ENCODE peak calls at places on chromosome 1, in eight cellular contexts. I is pons, H is amniotic stem cell, T is T-helper 9 cell, D is heart left ventricle, M is NCI-H446, S is kidney tubule cell, R is Daoy. W is an unnamed sample.

GRCh38 chr1:11736746-11737639 is 1.1 kb downstream of the AGTRAP start:
- DNase-seq in I (peak), H (no peak), T (peak), D (peak), M (no peak), S (peak), R (peak), W (peak)

GRCh38 chr1:33612877-33613487 is 140.5 kb downstream of the ZSCAN20 start:
- DNase-seq in I (peak), H (peak), T (no peak), D (peak), M (peak), S (peak), R (peak), W (peak)

GRCh38 chr1:155086182-155086741 is 7.6 kb downstream of the EFNA3 start:
- DNase-seq in I (peak), H (no peak), T (peak), D (peak), M (peak), S (peak), R (peak), W (peak)

GRCh38 chr1:54818461-54819194 is 17.5 kb upstream of the TTC22 start:
- DNase-seq in I (no peak), H (no peak), T (no peak), D (no peak), M (no peak), S (no peak), R (no peak), W (no peak)

GRCh38 chr1:37317870-37318431 is 156.4 kb upstream of the ZC3H12A start:
- DNase-seq in I (no peak), H (no peak), T (no peak), D (no peak), M (no peak), S (peak), R (peak), W (no peak)

GRCh38 chr1:110070968-110071307 is 466 bp upstream of the ALX3 start:
- DNase-seq in I (no peak), H (no peak), T (no peak), D (no peak), M (no peak), S (no peak), R (no peak), W (no peak)

GRCh38 chr1:54499097-54500029 is 48.7 kb upstream of the ACOT11 start:
- DNase-seq in I (no peak), H (no peak), T (no peak), D (no peak), M (peak), S (peak), R (peak), W (peak)

GRCh38 chr1:156444407-156445001 is 56.1 kb downstream of the MEF2D start:
- DNase-seq in I (peak), H (no peak), T (no peak), D (no peak), M (peak), S (peak), R (peak), W (peak)

GRCh38 chr1:119762953-119763352 is 5.8 kb downstream of the HMGCS2 start:
- DNase-seq in I (no peak), H (no peak), T (no peak), D (no peak), M (no peak), S (no peak), R (no peak), W (no peak)

GRCh38 chr1:180967558-180967957 is 54.9 kb downstream of the KIAA1614 start:
- DNase-seq in I (no peak), H (no peak), T (no peak), D (no peak), M (no peak), S (no peak), R (no peak), W (no peak)

GRCh38 chr1:18724001-18724411 is 93.4 kb downstream of the PAX7 start:
- DNase-seq in I (no peak), H (no peak), T (no peak), D (no peak), M (no peak), S (no peak), R (no peak), W (no peak)

GRCh38 chr1:1550591-1551432 is 10.4 kb upstream of the TMEM240 start:
- DNase-seq in I (no peak), H (no peak), T (no peak), D (no peak), M (no peak), S (no peak), R (no peak), W (peak)

GRCh38 chr1:153626929-153627796 is at the start of gene S100A13:
- DNase-seq in I (peak), H (peak), T (no peak), D (peak), M (no peak), S (peak), R (peak), W (peak)

GRCh38 chr1:29602203-29602602 is 365.9 kb downstream of the PTPRU start:
- DNase-seq in I (no peak), H (no peak), T (no peak), D (no peak), M (no peak), S (no peak), R (no peak), W (no peak)

GRCh38 chr1:107076846-107077245 is 20.4 kb downstream of the PRMT6 start:
- DNase-seq in I (no peak), H (no peak), T (no peak), D (no peak), M (no peak), S (peak), R (peak), W (no peak)

GRCh38 chr1:182658055-182658454 is 26.3 kb downstream of the RGS8 start:
- DNase-seq in I (peak), H (no peak), T (no peak), D (no peak), M (no peak), S (no peak), R (no peak), W (peak)

GRCh38 chr1:53777272-53777671 is 38.3 kb upstream of the GLIS1 start:
- DNase-seq in I (no peak), H (no peak), T (no peak), D (no peak), M (no peak), S (no peak), R (no peak), W (no peak)

GRCh38 chr1:116495534-116495933 is 75.3 kb downstream of the CD58 start:
- DNase-seq in I (no peak), H (no peak), T (no peak), D (peak), M (peak), S (no peak), R (no peak), W (no peak)

GRCh38 chr1:225835752-225836151 is 25.8 kb downstream of the EPHX1 start:
- DNase-seq in I (no peak), H (no peak), T (no peak), D (peak), M (peak), S (no peak), R (no peak), W (peak)

GRCh38 chr1:51960262-51960661 is 30.2 kb downstream of the RAB3B start:
- DNase-seq in I (no peak), H (no peak), T (no peak), D (no peak), M (no peak), S (no peak), R (no peak), W (no peak)